ENCODE peak calls at places on chromosome 7, in seven cellular contexts. I is non-pigmented ciliary epithelial cell; V is heart left ventricle; W is stimulated activated CD8-positive, alpha-beta memory T cell treated with anti-CD3 and anti-CD28 coated beads, Interleukin-2, amount 100 ng/mL, for 1 hour; E is HuH-7.5; M is CD8-positive, alpha-beta T cell; N is Calu3. A is an unnamed sample.

GRCh38 chr7:156635529-156636385 is 4.8 kb upstream of the RNF32 start:
- DNase-seq in I (no peak), V (no peak), W (no peak), E (no peak), M (no peak), N (no peak), A (no peak)

GRCh38 chr7:102431617-102432298 is 1.6 kb upstream of the ORAI2 start:
- DNase-seq in I (no peak), V (no peak), W (peak; percentile 37), E (no peak), M (peak; percentile 27), N (no peak), A (peak; percentile 52)

GRCh38 chr7:41185851-41186250 is 517.0 kb downstream of the INHBA start:
- DNase-seq in I (no peak), V (no peak), W (no peak), E (no peak), M (no peak), N (no peak), A (no peak)

GRCh38 chr7:60706-61105 is 131.7 kb upstream of the FAM20C start:
- DNase-seq in I (no peak), V (peak; percentile 7), W (no peak), E (no peak), M (no peak), N (no peak), A (no peak)

GRCh38 chr7:151088019-151088855 is 2.0 kb downstream of the AGAP3 start:
- DNase-seq in I (no peak), V (peak; percentile 63), W (no peak), E (no peak), M (no peak), N (no peak), A (no peak)

GRCh38 chr7:32890553-32891045 is 961 bp downstream of the KBTBD2 start:
- DNase-seq in I (no peak), V (no peak), W (peak; percentile 13), E (no peak), M (peak; percentile 9), N (peak; percentile 22), A (peak; percentile 88)

GRCh38 chr7:128398016-128398840 is 11.6 kb downstream of the IMPDH1 start:
- DNase-seq in I (no peak), V (no peak), W (no peak), E (peak; percentile 84), M (no peak), N (peak; percentile 67), A (peak; percentile 30)

GRCh38 chr7:148959726-148960125 is 68.6 kb downstream of the PDIA4 start:
- DNase-seq in I (no peak), V (no peak), W (no peak), E (no peak), M (no peak), N (no peak), A (no peak)

GRCh38 chr7:35336444-35336843 is 82.5 kb upstream of the TBX20 start:
- DNase-seq in I (no peak), V (peak; percentile 52), W (no peak), E (no peak), M (no peak), N (no peak), A (no peak)

GRCh38 chr7:122143376-122143750 is 686 bp downstream of the AASS start:
- DNase-seq in I (no peak), V (peak; percentile 25), W (no peak), E (peak; percentile 9), M (no peak), N (peak; percentile 17), A (no peak)

GRCh38 chr7:69967699-69968450 is 369.6 kb downstream of the AUTS2 start:
- DNase-seq in I (no peak), V (no peak), W (no peak), E (no peak), M (no peak), N (no peak), A (no peak)

GRCh38 chr7:46226860-46227259 is 305.8 kb upstream of the IGFBP3 start:
- DNase-seq in I (no peak), V (no peak), W (no peak), E (no peak), M (no peak), N (no peak), A (no peak)

GRCh38 chr7:42931834-42932651 is at the start of the genes MRPL32 and PSMA2:
- DNase-seq in I (peak; percentile 93), V (peak; percentile 96), W (peak; percentile 89), E (peak; percentile 83), M (peak; percentile 90), N (peak; percentile 98), A (peak; percentile 97)

GRCh38 chr7:55387062-55387965 is 22.2 kb downstream of the LANCL2 start:
- DNase-seq in I (no peak), V (no peak), W (no peak), E (no peak), M (no peak), N (no peak), A (no peak)

GRCh38 chr7:83655951-83656556 is 7.1 kb upstream of the SEMA3E start:
- DNase-seq in I (peak; percentile 26), V (no peak), W (no peak), E (no peak), M (no peak), N (peak; percentile 53), A (peak; percentile 1)

GRCh38 chr7:152076940-152077933 is 51.8 kb downstream of the GALNT11 start:
- DNase-seq in I (no peak), V (no peak), W (no peak), E (no peak), M (no peak), N (no peak), A (no peak)

GRCh38 chr7:131325179-131325840 is 2.4 kb upstream of the MKLN1 start:
- DNase-seq in I (no peak), V (no peak), W (no peak), E (no peak), M (no peak), N (no peak), A (no peak)

GRCh38 chr7:604038-604883 is 84.6 kb upstream of the PDGFA start:
- DNase-seq in I (peak; percentile 47), V (peak; percentile 88), W (peak; percentile 93), E (no peak), M (peak; percentile 83), N (no peak), A (peak; percentile 91)

GRCh38 chr7:100369105-100369504 is 4.2 kb upstream of the PILRA start:
- DNase-seq in I (no peak), V (peak; percentile 72), W (no peak), E (no peak), M (no peak), N (no peak), A (no peak)

GRCh38 chr7:24972991-24973390 is 7.0 kb downstream of the OSBPL3 start:
- DNase-seq in I (no peak), V (no peak), W (no peak), E (no peak), M (no peak), N (no peak), A (no peak)

GRCh38 chr7:101018271-101019167 is 1.4 kb upstream of the MUC17 start:
- DNase-seq in I (no peak), V (peak; percentile 24), W (no peak), E (no peak), M (no peak), N (no peak), A (no peak)

GRCh38 chr7:120742370-120742769 is 115.6 kb downstream of the TSPAN12 start:
- DNase-seq in I (no peak), V (no peak), W (no peak), E (no peak), M (no peak), N (no peak), A (no peak)

GRCh38 chr7:42833411-42833810 is 78.5 kb downstream of the C7orf25 start:
- DNase-seq in I (no peak), V (no peak), W (no peak), E (no peak), M (no peak), N (no peak), A (no peak)